ENCODE peak calls at places on chromosome 17, in four cellular contexts. One of them, this sample, is unnamed.

GRCh38 chr17:73600103-73600871 is 44.0 kb downstream of the SDK2 start:
- DNase-seq in stimulated activated CD4-positive, alpha-beta T cell treated with anti-CD3 and anti-CD28 coated beads, TNF-alpha, amount 100 ng/mL, for 48 hours: no peak
- DNase-seq in activated naive CD4-positive, alpha-beta T cell: no peak
- DNase-seq in ovary: no peak
- DNase-seq in this sample: peak

GRCh38 chr17:65515959-65516948 is 45.2 kb downstream of the AXIN2 start:
- DNase-seq in stimulated activated CD4-positive, alpha-beta T cell treated with anti-CD3 and anti-CD28 coated beads, TNF-alpha, amount 100 ng/mL, for 48 hours: no peak
- DNase-seq in activated naive CD4-positive, alpha-beta T cell: no peak
- DNase-seq in ovary: no peak
- DNase-seq in this sample: no peak

GRCh38 chr17:17628388-17629008 is 37.0 kb upstream of the PEMT start:
- DNase-seq in stimulated activated CD4-positive, alpha-beta T cell treated with anti-CD3 and anti-CD28 coated beads, TNF-alpha, amount 100 ng/mL, for 48 hours: peak
- DNase-seq in activated naive CD4-positive, alpha-beta T cell: no peak
- DNase-seq in ovary: no peak
- DNase-seq in this sample: no peak

GRCh38 chr17:30981531-30982519 is 11.0 kb downstream of the RNF135 start:
- DNase-seq in stimulated activated CD4-positive, alpha-beta T cell treated with anti-CD3 and anti-CD28 coated beads, TNF-alpha, amount 100 ng/mL, for 48 hours: no peak
- DNase-seq in activated naive CD4-positive, alpha-beta T cell: no peak
- DNase-seq in ovary: no peak
- DNase-seq in this sample: no peak

GRCh38 chr17:38361700-38362465 is 10.2 kb downstream of the SOCS7 start:
- DNase-seq in stimulated activated CD4-positive, alpha-beta T cell treated with anti-CD3 and anti-CD28 coated beads, TNF-alpha, amount 100 ng/mL, for 48 hours: no peak
- DNase-seq in activated naive CD4-positive, alpha-beta T cell: no peak
- DNase-seq in ovary: no peak
- DNase-seq in this sample: no peak

GRCh38 chr17:77774182-77774581 is 184.3 kb upstream of the TNRC6C start:
- DNase-seq in stimulated activated CD4-positive, alpha-beta T cell treated with anti-CD3 and anti-CD28 coated beads, TNF-alpha, amount 100 ng/mL, for 48 hours: no peak
- DNase-seq in activated naive CD4-positive, alpha-beta T cell: no peak
- DNase-seq in ovary: no peak
- DNase-seq in this sample: no peak

GRCh38 chr17:77371888-77372443 is 231.2 kb downstream of the SEC14L1 start:
- DNase-seq in stimulated activated CD4-positive, alpha-beta T cell treated with anti-CD3 and anti-CD28 coated beads, TNF-alpha, amount 100 ng/mL, for 48 hours: no peak
- DNase-seq in activated naive CD4-positive, alpha-beta T cell: no peak
- DNase-seq in ovary: no peak
- DNase-seq in this sample: no peak

GRCh38 chr17:38611070-38611786 is 5.5 kb upstream of the SRCIN1 start:
- DNase-seq in stimulated activated CD4-positive, alpha-beta T cell treated with anti-CD3 and anti-CD28 coated beads, TNF-alpha, amount 100 ng/mL, for 48 hours: no peak
- DNase-seq in activated naive CD4-positive, alpha-beta T cell: no peak
- DNase-seq in ovary: no peak
- DNase-seq in this sample: no peak

GRCh38 chr17:32833526-32833925 is 43.4 kb downstream of the MYO1D start:
- DNase-seq in stimulated activated CD4-positive, alpha-beta T cell treated with anti-CD3 and anti-CD28 coated beads, TNF-alpha, amount 100 ng/mL, for 48 hours: no peak
- DNase-seq in activated naive CD4-positive, alpha-beta T cell: no peak
- DNase-seq in ovary: no peak
- DNase-seq in this sample: no peak

GRCh38 chr17:40958086-40958953 is 8.4 kb downstream of the KRT39 start:
- DNase-seq in stimulated activated CD4-positive, alpha-beta T cell treated with anti-CD3 and anti-CD28 coated beads, TNF-alpha, amount 100 ng/mL, for 48 hours: no peak
- DNase-seq in activated naive CD4-positive, alpha-beta T cell: no peak
- DNase-seq in ovary: no peak
- DNase-seq in this sample: no peak